ENCODE peak calls at places on chromosomes 6 and 20, in eight cellular contexts. A is M059J; G is activated gamma-delta T cell treated with Interleukin-2 at 50 U/mL for 16 hours; F is anterior cingulate cortex; Z is effector memory CD8-positive, alpha-beta T cell; S is T1000; U is Right ventricle myocardium superior; D is effector CD4-positive, alpha-beta T cell. Y is an unnamed sample.

GRCh38 chr6:70552974-70553373 is 13.8 kb upstream of the SDHAF4 start:
- DNase-seq in A (no peak), G (no peak), F (no peak), Z (no peak), S (no peak), U (no peak), D (no peak), Y (no peak)

GRCh38 chr6:69584913-69585729 is 211.7 kb downstream of the LMBRD1 start:
- DNase-seq in A (no peak), G (no peak), F (no peak), Z (no peak), S (no peak), U (no peak), D (no peak), Y (peak; percentile 2)

GRCh38 chr6:6908116-6908515 is 199.6 kb upstream of the RREB1 start:
- DNase-seq in A (no peak), G (no peak), F (no peak), Z (no peak), S (no peak), U (no peak), D (no peak), Y (no peak)

GRCh38 chr20:54510546-54511129 is 35.2 kb downstream of the DOK5 start:
- DNase-seq in A (no peak), G (no peak), F (no peak), Z (no peak), S (no peak), U (peak; percentile 59), D (no peak), Y (no peak)

GRCh38 chr20:53621482-53622246 is 28.0 kb upstream of the ZNF217 start:
- DNase-seq in A (peak; percentile 99), G (no peak), F (no peak), Z (no peak), S (peak; percentile 88), U (peak; percentile 53), D (no peak), Y (no peak)

GRCh38 chr20:52524865-52525264 is 333.3 kb upstream of the ZFP64 start:
- DNase-seq in A (peak; percentile 42), G (no peak), F (no peak), Z (no peak), S (no peak), U (no peak), D (no peak), Y (no peak)

GRCh38 chr20:1423625-1424106 is 30.8 kb upstream of the FKBP1A start:
- DNase-seq in A (peak; percentile 78), G (no peak), F (no peak), Z (no peak), S (no peak), U (no peak), D (no peak), Y (peak; percentile 18)

GRCh38 chr20:35601021-35601973 is 14.3 kb upstream of the SPAG4 start:
- DNase-seq in A (no peak), G (peak; percentile 68), F (no peak), Z (peak; percentile 75), S (peak; percentile 20), U (peak; percentile 87), D (peak; percentile 71), Y (peak; percentile 81)

GRCh38 chr6:3841066-3841454 is 8.1 kb upstream of the FAM50B start:
- DNase-seq in A (peak; percentile 35), G (no peak), F (no peak), Z (no peak), S (peak; percentile 21), U (no peak), D (no peak), Y (no peak)

GRCh38 chr6:43268348-43268685 is 25.0 kb downstream of the TTBK1 start:
- DNase-seq in A (no peak), G (no peak), F (no peak), Z (no peak), S (no peak), U (no peak), D (no peak), Y (no peak)

GRCh38 chr6:138815797-138816528 is 20.1 kb downstream of the ECT2L start:
- DNase-seq in A (peak; percentile 80), G (no peak), F (no peak), Z (peak; percentile 11), S (no peak), U (no peak), D (no peak), Y (peak; percentile 32)

GRCh38 chr6:167118839-167119238 is 4.1 kb upstream of the CCR6 start:
- DNase-seq in A (no peak), G (no peak), F (no peak), Z (no peak), S (no peak), U (no peak), D (no peak), Y (no peak)

GRCh38 chr20:22333885-22334545 is 250.4 kb downstream of the FOXA2 start:
- DNase-seq in A (peak; percentile 68), G (peak; percentile 28), F (no peak), Z (no peak), S (no peak), U (no peak), D (no peak), Y (no peak)

GRCh38 chr6:111204881-111205280 is 117.6 kb downstream of the SLC16A10 start:
- DNase-seq in A (no peak), G (no peak), F (no peak), Z (no peak), S (no peak), U (no peak), D (no peak), Y (no peak)

GRCh38 chr6:126831461-126831860 is 287.0 kb upstream of the RSPO3 start:
- DNase-seq in A (no peak), G (no peak), F (no peak), Z (no peak), S (no peak), U (no peak), D (no peak), Y (no peak)

GRCh38 chr20:63121246-63121645 is 94.7 kb downstream of the YTHDF1 start:
- DNase-seq in A (no peak), G (no peak), F (no peak), Z (no peak), S (no peak), U (peak; percentile 27), D (no peak), Y (no peak)

GRCh38 chr20:19935842-19936241 is 81.3 kb upstream of the NAA20 start:
- DNase-seq in A (no peak), G (no peak), F (no peak), Z (no peak), S (no peak), U (no peak), D (no peak), Y (no peak)

GRCh38 chr20:63315240-63315981 is 22.4 kb downstream of the COL20A1 start:
- DNase-seq in A (no peak), G (no peak), F (no peak), Z (no peak), S (no peak), U (peak; percentile 37), D (no peak), Y (no peak)